ENCODE peak calls at places on chromosomes 6 and 20, in five cellular contexts. One of them, this sample, is unnamed.

GRCh38 chr6:99614430-99615161 is 8.0 kb downstream of the PRDM13 start:
- DNase-seq in EL: no peak
- DNase-seq in AG10803: no peak
- DNase-seq in ovary: no peak
- DNase-seq in AG20443: peak
- DNase-seq in this sample: no peak

GRCh38 chr6:169520104-169520503 is 181.7 kb downstream of the WDR27 start:
- DNase-seq in EL: peak
- DNase-seq in AG10803: peak
- DNase-seq in ovary: no peak
- DNase-seq in AG20443: peak
- DNase-seq in this sample: peak

GRCh38 chr20:33263784-33264183 is 19.2 kb upstream of the BPIFB1 start:
- DNase-seq in ovary: no peak
- DNase-seq in AG20443: no peak
- DNase-seq in EL: no peak
- DNase-seq in AG10803: no peak
- DNase-seq in this sample: no peak

GRCh38 chr6:63523630-63524029 is 48.6 kb upstream of the LOC128125822 start:
- DNase-seq in EL: no peak
- DNase-seq in ovary: no peak
- DNase-seq in AG20443: no peak
- DNase-seq in AG10803: no peak
- DNase-seq in this sample: no peak

GRCh38 chr6:4774715-4775590 is 1.3 kb upstream of the CDYL start:
- DNase-seq in ovary: no peak
- DNase-seq in EL: peak
- DNase-seq in AG10803: no peak
- DNase-seq in AG20443: peak
- DNase-seq in this sample: no peak

GRCh38 chr6:1596088-1596852 is 13.4 kb upstream of the FOXC1 start:
- DNase-seq in AG20443: peak
- DNase-seq in EL: peak
- DNase-seq in AG10803: peak
- DNase-seq in ovary: peak
- DNase-seq in this sample: peak

GRCh38 chr6:128336436-128337095 is 183.8 kb downstream of the PTPRK start:
- DNase-seq in EL: peak
- DNase-seq in AG10803: peak
- DNase-seq in ovary: no peak
- DNase-seq in AG20443: no peak
- DNase-seq in this sample: peak

GRCh38 chr6:142845143-142845571 is 99.8 kb downstream of the HIVEP2 start:
- DNase-seq in ovary: no peak
- DNase-seq in AG10803: no peak
- DNase-seq in EL: peak
- DNase-seq in AG20443: no peak
- DNase-seq in this sample: no peak

GRCh38 chr6:150065083-150065482 is 3.8 kb downstream of the ULBP3 start:
- DNase-seq in EL: no peak
- DNase-seq in AG20443: no peak
- DNase-seq in AG10803: no peak
- DNase-seq in ovary: no peak
- DNase-seq in this sample: no peak

GRCh38 chr6:84645000-84645399 is 119.4 kb downstream of the TBX18 start:
- DNase-seq in AG10803: peak
- DNase-seq in AG20443: peak
- DNase-seq in EL: peak
- DNase-seq in ovary: no peak
- DNase-seq in this sample: peak

GRCh38 chr20:20956586-20956985 is 149.6 kb downstream of the LINC00237 start:
- DNase-seq in EL: no peak
- DNase-seq in AG20443: no peak
- DNase-seq in ovary: no peak
- DNase-seq in AG10803: no peak
- DNase-seq in this sample: no peak

GRCh38 chr6:170114187-170114945 is 176.5 kb downstream of the DLL1 start:
- DNase-seq in ovary: peak
- DNase-seq in EL: no peak
- DNase-seq in AG20443: no peak
- DNase-seq in AG10803: no peak
- DNase-seq in this sample: no peak